ENCODE peak calls at places on chromosomes 3 and 15, in seven cellular contexts. T is anterior cingulate cortex, V is body of pancreas, L is fibroblast of the aortic adventitia, A is left ventricle myocardium inferior, H is C1 segment of cervical spinal cord, K is psoas muscle. Z is an unnamed sample.

GRCh38 chr15:31977812-31978662 is 52.3 kb upstream of the CHRNA7 start:
- DNase-seq in T (peak; percentile 21), K (no peak), H (peak; percentile 17), A (peak; percentile 53), L (peak; percentile 16), V (peak; percentile 73), Z (peak; percentile 38)

GRCh38 chr15:98123297-98123696 is 162.8 kb downstream of the ARRDC4 start:
- DNase-seq in H (no peak), V (no peak), A (no peak), L (no peak), T (no peak), K (no peak), Z (no peak)

GRCh38 chr3:32203854-32204253 is 34.6 kb upstream of the CMTM8 start:
- DNase-seq in T (no peak), V (no peak), K (no peak), H (no peak), L (peak; percentile 24), A (no peak), Z (no peak)

GRCh38 chr3:33398410-33398809 is 41.8 kb downstream of the UBP1 start:
- DNase-seq in L (no peak), A (no peak), H (no peak), T (no peak), V (no peak), K (no peak), Z (no peak)

GRCh38 chr3:186165331-186165730 is 56.4 kb upstream of the ETV5 start:
- DNase-seq in A (no peak), T (no peak), H (no peak), V (no peak), K (no peak), L (no peak), Z (no peak)

GRCh38 chr15:81909229-81910087 is 136.4 kb downstream of the MEX3B start:
- DNase-seq in K (no peak), V (no peak), T (no peak), L (no peak), A (no peak), H (no peak), Z (no peak)

GRCh38 chr3:58177747-58178527 is 32.8 kb downstream of the DNASE1L3 start:
- DNase-seq in A (peak; percentile 91), L (peak; percentile 80), H (peak; percentile 71), T (peak; percentile 76), V (peak; percentile 90), K (peak; percentile 90), Z (peak; percentile 50)

GRCh38 chr3:15153103-15153502 is 52.9 kb upstream of the CAPN7 start:
- DNase-seq in L (no peak), H (no peak), V (no peak), T (no peak), K (no peak), A (no peak), Z (no peak)

GRCh38 chr15:48493763-48494225 is 151.7 kb downstream of the FBN1 start:
- DNase-seq in V (no peak), H (no peak), T (no peak), K (no peak), A (no peak), L (no peak), Z (no peak)

GRCh38 chr3:129387492-129387891 is 40.9 kb downstream of the EFCAB12 start:
- DNase-seq in V (no peak), T (no peak), L (no peak), A (no peak), K (no peak), H (no peak), Z (no peak)

GRCh38 chr3:50090985-50091384 is 2.3 kb downstream of the RBM5 start:
- DNase-seq in H (no peak), A (no peak), L (no peak), K (no peak), V (no peak), T (no peak), Z (no peak)

GRCh38 chr3:59424268-59425010 is 374.6 kb upstream of the CFAP20DC start:
- DNase-seq in A (no peak), L (peak; percentile 76), T (no peak), H (no peak), V (no peak), K (no peak), Z (no peak)

GRCh38 chr3:113746955-113747718 is at the start of gene ATP6V1A:
- DNase-seq in K (peak; percentile 63), V (peak; percentile 73), A (peak; percentile 63), L (no peak), T (peak; percentile 92), H (peak; percentile 95), Z (no peak)

GRCh38 chr3:58258392-58259040 is 20.9 kb downstream of the ABHD6 start:
- DNase-seq in K (no peak), T (no peak), H (no peak), V (no peak), A (no peak), L (no peak), Z (no peak)

GRCh38 chr3:141379250-141379872 is 11.1 kb downstream of the ZBTB38 start:
- DNase-seq in A (no peak), K (no peak), L (no peak), T (no peak), H (no peak), V (no peak), Z (no peak)

GRCh38 chr15:69021895-69022294 is 7.4 kb downstream of the NOX5 start:
- DNase-seq in H (no peak), T (no peak), A (no peak), L (no peak), V (no peak), K (no peak), Z (no peak)